ENCODE peak calls at places on chromosome 11, in seven cellular contexts. S is astrocyte, Y is left ventricle myocardium inferior, R is testis, J is psoas muscle, Q is Peyer's patch, D is pancreas. C is an unnamed sample.

GRCh38 chr11:110529043-110529442 is 99.3 kb downstream of the FDX1 start:
- DNase-seq in S (no peak), Y (no peak), R (peak; percentile 26), J (no peak), Q (no peak), D (no peak), C (no peak)

GRCh38 chr11:72781063-72781312 is 12.9 kb downstream of the STARD10 start:
- DNase-seq in S (no peak), Y (no peak), R (no peak), J (no peak), Q (no peak), D (peak; percentile 71), C (peak; percentile 58)

GRCh38 chr11:30763951-30764350 is 177.8 kb upstream of the MPPED2 start:
- DNase-seq in S (no peak), Y (no peak), R (no peak), J (no peak), Q (no peak), D (no peak), C (no peak)

GRCh38 chr11:116797816-116798215 is 6.1 kb upstream of the APOA5 start:
- DNase-seq in S (no peak), Y (no peak), R (no peak), J (no peak), Q (no peak), D (no peak), C (no peak)

GRCh38 chr11:114260483-114260882 is 35.7 kb upstream of the NNMT start:
- DNase-seq in S (no peak), Y (no peak), R (no peak), J (no peak), Q (peak; percentile 54), D (no peak), C (no peak)

GRCh38 chr11:44516688-44517301 is 48.7 kb upstream of the CD82 start:
- DNase-seq in S (no peak), Y (no peak), R (no peak), J (no peak), Q (no peak), D (no peak), C (no peak)

GRCh38 chr11:57073121-57073520 is 84.4 kb downstream of the OR5AK2 start:
- DNase-seq in S (peak; percentile 72), Y (no peak), R (no peak), J (no peak), Q (no peak), D (no peak), C (no peak)

GRCh38 chr11:89491141-89491690 is at the start of gene NOX4:
- DNase-seq in S (peak; percentile 70), Y (peak; percentile 55), R (peak; percentile 37), J (peak; percentile 65), Q (no peak), D (no peak), C (no peak)

GRCh38 chr11:110174645-110175310 is 81.6 kb downstream of the ZC3H12C start:
- DNase-seq in S (peak; percentile 74), Y (no peak), R (no peak), J (no peak), Q (no peak), D (no peak), C (no peak)

GRCh38 chr11:61061081-61061826 is 41.0 kb upstream of the CD5 start:
- DNase-seq in S (peak; percentile 20), Y (no peak), R (no peak), J (no peak), Q (peak; percentile 59), D (no peak), C (no peak)

GRCh38 chr11:61814958-61815789 is 1.6 kb downstream of the FADS1 start:
- DNase-seq in S (peak; percentile 89), Y (peak; percentile 98), R (peak; percentile 97), J (peak; percentile 97), Q (peak; percentile 62), D (peak; percentile 93), C (peak; percentile 91)

DNA sequence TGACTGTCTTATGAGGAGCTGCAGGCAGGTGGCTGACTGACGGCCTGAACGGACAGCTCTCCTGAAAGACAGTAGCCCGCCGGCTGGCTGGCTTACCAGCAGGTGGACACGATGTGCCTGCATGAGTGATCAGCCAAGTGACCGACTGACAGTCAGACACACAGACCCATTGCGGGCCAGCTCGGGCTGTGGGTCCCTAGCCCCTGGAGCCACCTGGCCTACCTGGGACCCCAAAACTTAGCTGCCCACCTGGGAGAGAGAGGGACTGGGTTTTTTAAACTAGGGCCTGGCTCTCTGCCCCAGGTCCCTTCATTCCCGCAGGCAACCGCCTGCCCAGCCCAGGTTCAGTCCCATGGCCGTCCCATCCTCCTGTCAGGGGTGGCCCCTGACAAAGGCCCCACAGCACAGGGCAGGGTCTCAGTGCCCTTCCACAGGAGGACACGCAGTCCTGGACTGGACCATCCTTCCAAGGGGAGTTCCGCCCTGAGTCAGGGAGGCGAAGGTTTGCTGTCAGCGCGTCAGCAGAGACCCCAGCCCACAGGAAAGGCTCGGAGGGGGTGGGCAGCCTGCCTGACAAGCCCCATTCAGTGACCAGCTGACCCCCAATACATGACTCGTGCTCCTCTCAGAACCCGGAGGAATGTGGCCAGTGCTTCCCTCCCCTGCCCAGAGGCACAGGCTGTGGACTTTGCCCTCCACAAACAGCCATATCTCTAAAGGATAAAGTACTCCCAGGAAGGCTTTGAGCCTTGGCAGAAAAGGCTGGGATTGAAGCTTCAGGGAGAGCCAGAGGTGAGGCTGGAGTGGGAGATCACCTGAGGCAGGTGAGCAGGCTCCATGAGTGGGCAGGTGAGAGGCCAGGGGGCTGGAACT is 8.4 kb downstream of the SLCO2B1 start:
- DNase-seq in S (no peak), Y (no peak), R (no peak), J (no peak), Q (no peak), D (peak; percentile 83), C (peak; percentile 86)
- H3K27ac ChIP-seq in S (no peak overlapping the region), Y (peak overlapping the region; percentile 82), R (no peak overlapping the region), J (peak overlapping the region; percentile 24), Q (peak overlapping the region; percentile 25), D (peak overlapping the region; percentile 80), C (peak overlapping the region; percentile 81)

DNA sequence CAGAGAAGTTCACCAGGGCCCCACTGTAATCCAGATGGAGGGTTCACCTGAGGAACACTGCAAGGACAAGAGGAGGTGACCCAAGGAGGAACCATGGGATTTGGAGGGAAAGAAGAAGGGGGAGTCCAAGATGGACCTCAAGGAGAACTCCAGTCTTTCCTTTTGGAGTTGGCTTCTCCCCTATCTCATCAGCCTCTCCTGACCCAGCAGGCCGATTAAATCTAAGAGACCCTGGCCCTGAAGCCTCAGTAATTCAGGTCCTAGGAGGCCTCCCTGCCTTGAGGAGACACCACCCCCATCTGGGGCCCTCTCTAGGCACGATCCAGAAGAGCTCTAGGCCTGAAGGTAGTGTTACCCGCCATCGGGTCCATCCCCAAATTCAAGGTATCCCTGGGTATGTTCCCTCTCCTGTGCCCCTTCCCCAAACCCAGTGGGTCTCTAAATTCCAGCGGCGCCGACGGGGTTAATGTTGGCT is 15.1 kb upstream of the DGKZ start:
- DNase-seq in S (no peak), Y (no peak), R (no peak), J (no peak), Q (no peak), D (no peak), C (no peak)
- H3K4me1 ChIP-seq in S (peaks cover 7% of the 10 kb centered on the region), Y (peaks cover 28% of the 10 kb centered on the region), R (peaks cover 5% of the 10 kb centered on the region), J (no peaks in the 10 kb centered on the region), Q (peaks cover 4% of the 10 kb centered on the region), D (peaks cover 5% of the 10 kb centered on the region), C (peaks cover 8% of the 10 kb centered on the region)

GRCh38 chr11:105912666-105913065 is 109.4 kb downstream of the MSANTD4 start:
- DNase-seq in S (no peak), Y (no peak), R (no peak), J (no peak), Q (no peak), D (no peak), C (no peak)
- H3K27ac ChIP-seq in S (no peak overlapping the region), Y (no peak overlapping the region), R (no peak overlapping the region), J (no peak overlapping the region), Q (no peak overlapping the region), D (no peak overlapping the region), C (no peak overlapping the region)

GRCh38 chr11:11849127-11849746 is 7.5 kb downstream of the USP47 start:
- DNase-seq in S (peak; percentile 51), Y (peak; percentile 34), R (peak; percentile 57), J (peak; percentile 22), Q (peak; percentile 51), D (peak; percentile 56), C (peak; percentile 63)
- H3K4me1 ChIP-seq in S (peaks cover 6% of the 10 kb centered on the region), Y (peaks cover 94% of the 10 kb centered on the region), R (peaks cover 49% of the 10 kb centered on the region), J (peaks cover 95% of the 10 kb centered on the region), Q (peaks cover 4% of the 10 kb centered on the region), D (peaks cover 60% of the 10 kb centered on the region), C (peaks cover 4% of the 10 kb centered on the region)

GRCh38 chr11:126081915-126082250 is 19.2 kb upstream of the CDON start:
- DNase-seq in S (no peak), Y (no peak), R (no peak), J (no peak), Q (no peak), D (no peak), C (no peak)

GRCh38 chr11:126086248-126086647 is 23.6 kb upstream of the CDON start:
- DNase-seq in S (no peak), Y (no peak), R (no peak), J (no peak), Q (no peak), D (no peak), C (no peak)

GRCh38 chr11:126082251-126083109 is 19.8 kb upstream of the CDON start:
- DNase-seq in S (no peak), Y (no peak), R (no peak), J (no peak), Q (no peak), D (no peak), C (no peak)

GRCh38 chr11:126083829-126084607 is 21.4 kb upstream of the CDON start:
- DNase-seq in S (no peak), Y (no peak), R (no peak), J (no peak), Q (no peak), D (no peak), C (no peak)

GRCh38 chr11:126084608-126084912 is 21.9 kb upstream of the CDON start:
- DNase-seq in S (no peak), Y (no peak), R (no peak), J (no peak), Q (no peak), D (no peak), C (no peak)
- H3K27ac ChIP-seq in S (no peak overlapping the region), Y (no peak overlapping the region), R (no peak overlapping the region), J (no peak overlapping the region), Q (no peak overlapping the region), D (no peak overlapping the region), C (no peak overlapping the region)

GRCh38 chr11:77171254-77171653 is 43.2 kb downstream of the MYO7A start:
- DNase-seq in S (no peak), Y (no peak), R (no peak), J (no peak), Q (no peak), D (no peak), C (no peak)
- H3K4me1 ChIP-seq in S (no peaks in the 10 kb centered on the region), Y (no peaks in the 10 kb centered on the region), R (peaks cover 6% of the 10 kb centered on the region), J (no peaks in the 10 kb centered on the region), Q (no peaks in the 10 kb centered on the region), D (no peaks in the 10 kb centered on the region), C (no peaks in the 10 kb centered on the region)